ENCODE peak calls at places on chromosomes 16 and 17, in nine cellular contexts. X, V, T, M, O, J, R, Y and N are unnamed samples. For H3K4me1, the result is how much of the 10 kb centered on the place peaks cover.

GRCh38 chr17:80353718-80354275 is 61.2 kb upstream of the ENDOV start:
- DNase-seq in Y (no peak), R (no peak), J (no peak), V (no peak), T (no peak), O (no peak), M (no peak), X (no peak), N (no peak)

GRCh38 chr17:17071531-17072360 is 29.5 kb downstream of the MPRIP start:
- DNase-seq in O (no peak), Y (no peak), M (no peak), V (no peak), R (no peak), X (no peak), T (no peak), J (no peak), N (peak)

GRCh38 chr16:8187782-8188372 is 402.4 kb downstream of the TMEM114 start:
- DNase-seq in M (no peak), Y (no peak), R (no peak), T (no peak), X (no peak), O (no peak), J (no peak), V (no peak), N (no peak)

GRCh38 chr17:43832168-43832975 is 574 bp downstream of the MPP3 start:
- DNase-seq in M (peak), V (peak), J (peak), T (peak), R (no peak), Y (no peak), O (peak), X (no peak), N (peak)

GRCh38 chr16:4372578-4373355 is 1.1 kb downstream of the VASN start:
- DNase-seq in X (no peak), M (peak), Y (no peak), O (peak), J (no peak), V (no peak), R (no peak), T (peak), N (no peak)

GRCh38 chr16:25097304-25097988 is 14.1 kb upstream of the LCMT1 start:
- DNase-seq in X (no peak), T (no peak), J (no peak), O (no peak), V (no peak), R (no peak), Y (no peak), M (peak), N (no peak)

GRCh38 chr17:3794890-3795757 is 5.9 kb downstream of the ITGAE start:
- DNase-seq in V (no peak), R (no peak), X (no peak), T (peak), O (peak), M (no peak), Y (peak), J (no peak), N (no peak)

GRCh38 chr16:89700649-89701424 is 668 bp downstream of the SPATA2L start:
- DNase-seq in J (no peak), X (peak), Y (peak), O (peak), T (peak), M (peak), V (no peak), R (no peak), N (peak)

GRCh38 chr16:69270395-69270794 is 40.8 kb upstream of the VPS4A start:
- DNase-seq in V (no peak), X (no peak), R (no peak), J (no peak), M (peak), O (no peak), Y (no peak), T (no peak), N (no peak)

GRCh38 chr16:87850009-87851006 is 19.0 kb downstream of the SLC7A5 start:
- DNase-seq in O (peak), V (peak), J (peak), M (peak), Y (peak), X (no peak), R (no peak), T (no peak), N (no peak)

GRCh38 chr17:78174332-78174869 is 6.0 kb downstream of the SYNGR2 start:
- DNase-seq in X (peak), T (no peak), V (peak), O (no peak), J (peak), Y (no peak), R (peak), M (no peak), N (peak)

GRCh38 chr17:81307636-81308035 is 12.5 kb upstream of the SLC38A10 start:
- DNase-seq in M (no peak), V (no peak), Y (no peak), J (no peak), X (no peak), O (no peak), R (no peak), T (no peak), N (no peak)

GRCh38 chr16:82681592-82681991 is 54.8 kb downstream of the CDH13 start:
- DNase-seq in V (no peak), X (no peak), R (no peak), Y (no peak), J (no peak), M (no peak), O (no peak), T (no peak), N (no peak)
- H3K27ac ChIP-seq in V (no peak), X (no peak), R (no peak), Y (no peak), J (no peak), M (no peak), O (no peak), T (no peak), N (no peak)

GRCh38 chr17:48816774-48817590 is at the start of gene TTLL6:
- DNase-seq in X (peak), V (peak), M (peak), Y (peak), O (peak), R (peak), T (peak), J (peak), N (peak)

GRCh38 chr17:48816438-48816773 is 623 bp downstream of the TTLL6 start:
- DNase-seq in T (no peak), O (no peak), X (no peak), R (no peak), M (no peak), J (no peak), Y (no peak), V (no peak), N (no peak)

GRCh38 chr17:48818361-48818841 is 1.4 kb upstream of the TTLL6 start:
- DNase-seq in Y (no peak), X (no peak), V (no peak), J (no peak), T (no peak), R (no peak), O (peak), M (no peak), N (no peak)

GRCh38 chr17:48812001-48812400 is 5.0 kb downstream of the TTLL6 start:
- DNase-seq in R (no peak), O (no peak), X (no peak), M (no peak), Y (no peak), T (no peak), J (no peak), V (no peak), N (no peak)

DNA sequence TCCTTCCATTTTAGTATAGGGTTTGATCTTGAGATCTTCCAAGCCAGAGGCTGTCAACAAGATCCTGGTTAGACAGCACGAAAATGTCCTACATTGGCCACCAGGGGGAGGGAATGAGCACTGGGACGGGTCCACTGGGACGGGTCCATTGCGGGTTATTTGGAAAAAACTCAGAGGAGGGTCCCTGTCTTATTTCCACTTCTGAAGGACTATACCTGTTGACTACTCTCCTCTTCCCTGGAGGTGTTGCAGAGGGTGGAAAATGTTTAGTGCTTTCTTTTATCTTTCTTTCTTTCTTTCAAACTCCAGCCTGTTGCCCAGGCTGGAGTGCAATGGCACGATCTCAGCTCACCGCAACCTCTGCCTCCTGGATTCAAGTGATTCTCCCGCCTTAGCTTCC is 2.5 kb downstream of the TTLL6 start:
- DNase-seq in R (no peak), J (peak), M (peak), T (peak), Y (peak), V (peak), X (peak), O (peak), N (no peak)
- TF ChIP-seq CTCF in R (peak), J (peak), M (peak), T (peak), Y (peak), V (peak), X (peak), O (peak), N (peak)

DNA sequence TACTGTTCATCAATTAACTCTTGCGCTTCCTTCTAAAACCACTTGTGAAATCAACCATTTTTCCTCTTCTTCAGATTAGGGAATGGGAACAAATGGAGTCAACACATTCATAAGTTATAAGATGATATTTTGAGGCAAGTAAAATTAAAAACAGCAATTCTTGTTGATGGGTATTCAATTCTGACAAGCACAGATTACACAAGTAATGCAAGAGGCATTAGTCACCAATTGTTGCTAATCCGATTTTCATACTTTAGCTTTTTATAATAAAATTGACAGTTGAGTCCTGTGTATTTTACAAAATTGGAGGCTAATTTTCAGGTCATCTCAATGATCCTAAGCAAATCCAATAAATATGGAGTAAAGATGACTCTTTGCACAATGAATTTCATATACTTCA is 918.4 kb upstream of the SOX9 start:
- DNase-seq in T (no peak), X (no peak), V (no peak), R (no peak), M (no peak), O (no peak), J (no peak), Y (no peak), N (no peak)
- H3K4me1 ChIP-seq in T (under half), X (under half), V (under half), R (under half), M (under half), O (under half), J (under half), Y (under half), N (under half)

DNA sequence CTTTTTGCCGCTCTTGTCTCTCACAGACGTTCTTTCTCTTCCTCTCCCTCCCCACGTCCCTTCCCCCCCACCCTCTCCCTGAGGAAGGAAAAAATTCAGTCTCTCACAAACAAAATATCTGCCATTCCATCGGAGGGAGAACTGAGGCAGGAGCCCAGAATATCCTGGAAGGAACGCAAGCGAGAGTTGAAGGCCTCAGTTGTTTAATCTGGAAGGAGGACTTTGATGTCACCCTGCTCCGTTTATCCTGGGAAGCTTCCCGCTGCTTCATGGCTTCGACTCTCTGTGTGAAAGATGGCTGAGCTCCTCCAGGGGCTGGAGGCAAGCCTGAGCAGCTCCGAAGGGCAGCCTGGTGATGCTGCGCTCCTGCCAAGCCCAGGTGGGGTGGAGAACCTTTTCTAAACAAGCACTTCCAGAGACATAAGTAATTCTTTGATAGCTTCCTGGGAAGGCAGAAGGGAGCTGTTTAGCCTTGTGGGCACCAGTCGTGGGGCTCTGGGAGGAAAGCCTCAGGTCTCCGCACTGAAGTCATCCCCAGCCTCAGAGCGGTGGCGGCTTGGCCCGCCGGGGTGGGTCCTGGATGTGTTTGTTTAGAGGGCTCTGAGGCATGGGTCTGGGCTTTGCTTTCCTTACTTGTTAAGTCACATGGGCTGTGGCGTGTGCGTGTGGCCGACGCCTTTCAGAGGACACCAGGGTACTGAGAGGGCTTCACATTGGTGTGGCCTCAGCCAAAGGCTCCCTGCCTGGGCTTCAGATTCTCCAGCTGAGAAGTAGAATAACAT is 7.9 kb downstream of the NKD1 start:
- DNase-seq in J (no peak), X (no peak), O (no peak), R (no peak), T (no peak), Y (no peak), V (no peak), M (no peak), N (no peak)
- H3K27ac ChIP-seq in J (no peak), X (no peak), O (no peak), R (peak), T (no peak), Y (no peak), V (no peak), M (no peak), N (no peak)

GRCh38 chr16:57757326-57757786 is 21.8 kb downstream of the KATNB1 start:
- DNase-seq in Y (peak), X (peak), O (peak), J (peak), M (peak), R (peak), T (peak), V (peak), N (peak)

GRCh38 chr16:57755061-57755684 is 19.6 kb downstream of the KATNB1 start:
- DNase-seq in T (no peak), V (no peak), J (no peak), M (no peak), X (no peak), Y (no peak), O (no peak), R (no peak), N (peak)

GRCh38 chr16:57756424-57757325 is 21.1 kb downstream of the KATNB1 start:
- DNase-seq in J (no peak), O (no peak), R (no peak), Y (no peak), X (no peak), T (no peak), V (no peak), M (no peak), N (peak)

GRCh38 chr16:57754354-57755060 is 18.9 kb downstream of the KATNB1 start:
- DNase-seq in R (no peak), T (no peak), V (no peak), O (no peak), Y (no peak), M (no peak), J (no peak), X (no peak), N (no peak)

DNA sequence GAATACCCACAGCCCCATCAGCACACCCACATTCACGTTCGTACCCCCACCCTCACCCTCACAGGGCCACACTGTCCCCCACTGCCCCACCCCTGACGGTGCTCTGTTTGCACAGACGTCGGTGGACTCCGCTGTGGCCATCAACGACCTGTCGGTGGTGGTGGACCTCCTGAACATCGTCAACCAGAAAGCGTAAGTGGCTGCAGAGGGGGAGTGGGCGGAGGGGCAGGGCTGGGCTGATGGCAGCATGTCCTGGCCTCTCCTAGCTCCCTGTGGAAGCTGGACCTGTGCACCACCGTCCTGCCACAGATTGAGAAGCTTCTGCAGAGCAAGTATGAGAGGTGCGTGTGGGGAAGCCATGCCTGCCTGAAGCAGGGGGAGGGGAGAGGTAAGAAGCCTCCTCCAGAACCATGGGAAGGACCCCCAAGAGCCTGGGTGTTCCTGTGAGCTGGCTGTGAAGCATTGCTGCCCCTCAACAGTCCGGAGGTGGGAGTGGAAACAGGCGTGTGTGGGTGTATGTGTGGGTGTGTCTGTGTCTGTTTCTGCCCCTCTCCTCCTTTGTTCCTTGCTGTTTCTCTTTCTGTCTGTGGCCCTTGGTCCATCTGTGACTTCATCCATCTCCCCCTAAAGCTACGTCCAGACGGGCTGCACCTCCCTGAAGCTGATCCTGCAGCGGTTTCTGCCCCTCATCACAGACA is 20.3 kb downstream of the KATNB1 start:
- DNase-seq in O (no peak), J (no peak), X (no peak), Y (no peak), R (no peak), T (no peak), V (no peak), M (no peak), N (no peak)
- TF ChIP-seq CTCF in O (no peak), J (no peak), X (no peak), Y (no peak), R (no peak), T (no peak), V (no peak), M (no peak), N (no peak)

GRCh38 chr17:5740937-5741336 is 156.6 kb upstream of the NLRP1 start:
- DNase-seq in V (no peak), O (no peak), X (no peak), T (no peak), M (no peak), Y (no peak), R (no peak), J (no peak), N (no peak)
- H3K4me1 ChIP-seq in V (under half), O (under half), X (under half), T (under half), M (under half), Y (under half), R (under half), J (under half), N (under half)

DNA sequence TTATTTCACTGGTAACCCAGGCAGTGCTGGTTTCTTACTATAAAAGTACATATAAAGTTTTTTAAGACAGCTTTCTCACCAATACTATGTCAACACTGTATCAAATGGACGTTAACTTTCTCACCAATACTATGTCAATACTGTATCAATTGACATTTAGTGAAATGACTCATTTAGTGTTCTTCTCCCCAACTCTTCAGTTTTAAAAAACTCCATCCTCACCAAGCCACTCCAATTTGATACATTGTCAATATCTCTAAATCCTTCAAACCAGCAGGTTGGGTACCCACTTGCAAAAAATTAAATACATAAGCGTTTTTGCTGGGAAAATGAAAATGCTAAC is 4.8 kb downstream of the TOB1 start:
- DNase-seq in Y (no peak), M (no peak), X (no peak), V (no peak), O (no peak), J (no peak), T (no peak), R (no peak), N (no peak)
- H3K27ac ChIP-seq in Y (no peak), M (peak), X (no peak), V (no peak), O (no peak), J (no peak), T (no peak), R (peak), N (no peak)

DNA sequence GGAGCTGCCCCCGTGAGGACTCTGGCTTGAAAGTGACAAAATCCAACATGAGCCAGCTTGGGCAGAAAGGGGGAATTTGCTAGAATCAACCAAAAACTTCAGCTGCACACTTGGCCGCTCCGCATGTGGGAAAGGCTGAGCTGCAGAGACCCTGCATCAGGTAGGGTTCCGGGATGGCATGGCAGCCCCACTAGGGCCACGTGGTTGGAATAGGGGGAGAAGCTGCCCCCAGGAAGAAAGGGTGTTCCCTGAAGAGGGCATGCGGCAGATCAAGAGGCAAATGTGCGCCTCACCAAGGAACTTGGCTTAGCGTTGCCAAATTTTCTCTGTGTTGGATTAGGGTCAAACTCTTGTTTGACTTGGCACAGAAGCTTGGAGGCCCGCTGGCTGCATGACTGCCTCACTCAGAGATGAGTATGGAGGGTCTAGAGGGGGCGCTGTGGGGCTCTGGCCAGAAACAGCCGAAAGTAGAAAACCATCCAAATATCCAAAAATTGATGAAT is 29.2 kb upstream of the WFIKKN2 start:
- DNase-seq in X (no peak), R (no peak), O (peak), V (no peak), T (no peak), M (peak), Y (no peak), J (no peak), N (no peak)
- TF ChIP-seq CTCF in X (no peak), R (no peak), O (peak), V (no peak), T (no peak), M (peak), Y (no peak), J (peak), N (no peak)